ENCODE peak calls at places on chromosomes 4 and X, in five cellular contexts. E is keratinocyte, S is upper lobe of right lung, N is tibial nerve, G is fibroblast of lung. I is an unnamed sample. For H3K4me1, the result is how much of the 10 kb centered on the place peaks cover.

GRCh38 chr4:89762311-89762710 is 74.7 kb downstream of the SNCA start:
- DNase-seq in E (no peak), S (no peak), N (no peak), G (no peak), I (no peak)

GRCh38 chr4:185597532-185598188 is 62.4 kb upstream of the PDLIM3 start:
- DNase-seq in E (peak), S (peak), N (peak), G (peak), I (peak)

GRCh38 chr4:88159137-88159725 is 792 bp upstream of the ABCG2 start:
- DNase-seq in E (no peak), S (peak), N (no peak), G (no peak), I (no peak)

GRCh38 chrX:53681661-53682060 is 4.9 kb downstream of the HUWE1 start:
- DNase-seq in E (no peak), S (no peak), N (no peak), G (peak), I (no peak)

GRCh38 chr4:164440196-164440595 is 313.7 kb upstream of the SMIM31 start:
- DNase-seq in E (peak), S (no peak), N (no peak), G (peak), I (no peak)

GRCh38 chr4:73341454-73341853 is 62.6 kb upstream of the ALB start:
- DNase-seq in E (peak), S (no peak), N (no peak), G (peak), I (no peak)

GRCh38 chrX:109839694-109840358 is 106.8 kb upstream of the ACSL4 start:
- DNase-seq in E (no peak), S (peak), N (no peak), G (no peak), I (no peak)

GRCh38 chr4:182063651-182064050 is 179.6 kb upstream of the TENM3 start:
- DNase-seq in E (no peak), S (no peak), N (no peak), G (no peak), I (no peak)

GRCh38 chr4:11543710-11544109 is 115.0 kb upstream of the HS3ST1 start:
- DNase-seq in E (peak), S (no peak), N (no peak), G (peak), I (no peak)

GRCh38 chrX:120358687-120359086 is 3.2 kb upstream of the ATP1B4 start:
- DNase-seq in E (no peak), S (no peak), N (no peak), G (no peak), I (no peak)

GRCh38 chr4:76058888-76059426 is 15.6 kb upstream of the ART3 start:
- DNase-seq in E (no peak), S (no peak), N (no peak), G (no peak), I (no peak)

GRCh38 chrX:46218373-46218772 is 326.8 kb downstream of the ZNF674 start:
- DNase-seq in E (no peak), S (no peak), N (no peak), G (no peak), I (no peak)

DNA sequence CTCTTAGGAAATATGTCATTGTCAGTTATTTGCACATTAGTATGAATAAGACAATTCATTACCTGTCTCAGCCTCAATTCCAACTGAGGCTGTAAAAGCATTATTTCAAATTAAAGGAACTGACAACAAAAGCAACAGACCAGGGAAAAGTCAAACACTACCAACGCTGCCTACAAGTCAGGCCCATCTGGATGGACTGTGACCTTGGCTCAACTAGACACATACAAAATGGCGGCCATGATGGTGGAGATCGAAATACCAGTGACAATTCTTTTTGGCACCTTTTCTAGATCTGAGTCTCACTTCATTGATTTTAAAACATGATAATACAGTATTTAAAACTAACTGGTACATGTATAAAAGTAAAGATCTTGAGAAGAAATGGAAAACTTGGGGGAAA is 160.7 kb downstream of the DHX15 start:
- DNase-seq in E (no peak), S (no peak), N (no peak), G (no peak), I (no peak)
- H3K4me1 ChIP-seq in E (under half), S (under half), N (under half), G (under half), I (under half)

GRCh38 chr4:180669637-180670036 is 1573.6 kb upstream of the TENM3 start:
- DNase-seq in E (no peak), S (no peak), N (no peak), G (no peak), I (no peak)
- H3K4me1 ChIP-seq in E (under half), S (under half), N (under half), G (under half), I (under half)

DNA sequence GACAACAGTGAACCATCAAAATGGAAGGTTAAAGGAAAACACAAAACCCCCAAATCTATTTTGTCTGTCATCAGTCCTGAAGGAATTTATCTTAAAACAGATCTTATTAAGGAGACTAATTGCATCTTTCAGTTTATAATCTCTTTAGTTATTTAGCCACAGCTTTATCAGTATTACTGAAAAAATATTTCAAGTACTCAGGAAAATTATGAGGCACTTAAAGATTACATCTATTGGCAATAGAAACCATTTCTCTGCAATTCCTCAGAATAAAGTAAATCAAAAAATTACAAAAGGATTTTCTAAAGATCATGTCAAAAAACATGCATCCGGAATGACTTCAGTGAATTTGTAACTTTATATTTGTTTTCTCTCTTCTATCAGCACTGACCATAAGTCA is 35.2 kb downstream of the ANTXR2 start:
- DNase-seq in E (no peak), S (no peak), N (no peak), G (no peak), I (no peak)
- H3K4me1 ChIP-seq in E (under half), S (under half), N (half or more), G (under half), I (under half)

DNA sequence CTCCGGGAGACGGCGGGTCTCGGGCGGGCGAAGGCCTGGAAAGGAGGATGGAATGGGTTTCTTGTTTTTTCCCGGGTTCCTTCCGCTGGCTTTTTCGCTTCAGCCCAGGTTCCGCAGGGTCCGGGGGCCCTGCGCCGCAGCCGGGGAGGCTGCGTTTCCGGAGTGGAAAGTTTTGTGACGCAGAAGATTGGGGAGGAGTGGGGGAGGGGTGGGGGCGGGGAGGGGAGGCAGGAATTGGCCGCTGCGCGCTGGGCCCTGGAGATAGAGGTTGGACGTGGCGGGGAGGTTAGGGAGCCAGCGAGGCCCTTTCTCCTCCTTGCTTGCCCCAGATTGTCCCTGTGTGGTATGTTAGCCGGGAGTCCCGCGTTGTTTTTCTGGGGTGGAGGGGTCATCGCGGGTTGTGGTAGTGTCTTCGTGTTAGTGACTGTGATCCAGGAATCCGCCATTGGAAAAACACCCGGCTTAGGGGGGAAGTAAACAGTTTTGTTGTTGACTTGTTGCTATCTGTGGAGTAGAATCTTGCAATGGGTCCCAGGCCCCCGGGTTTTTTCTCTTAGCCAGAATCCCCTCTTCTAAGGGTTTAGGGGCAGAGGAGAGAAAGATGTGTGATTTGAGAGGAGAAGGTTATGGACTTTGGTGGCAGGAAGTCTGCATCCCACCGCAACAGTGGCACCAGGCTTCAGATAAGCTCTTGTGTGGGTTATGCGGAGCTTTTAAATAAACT is 1.1 kb downstream of the DDX3X start:
- DNase-seq in E (no peak), S (peak), N (peak), G (peak), I (peak)
- H3K4me1 ChIP-seq in E (under half), S (under half), N (under half), G (under half), I (under half)

DNA sequence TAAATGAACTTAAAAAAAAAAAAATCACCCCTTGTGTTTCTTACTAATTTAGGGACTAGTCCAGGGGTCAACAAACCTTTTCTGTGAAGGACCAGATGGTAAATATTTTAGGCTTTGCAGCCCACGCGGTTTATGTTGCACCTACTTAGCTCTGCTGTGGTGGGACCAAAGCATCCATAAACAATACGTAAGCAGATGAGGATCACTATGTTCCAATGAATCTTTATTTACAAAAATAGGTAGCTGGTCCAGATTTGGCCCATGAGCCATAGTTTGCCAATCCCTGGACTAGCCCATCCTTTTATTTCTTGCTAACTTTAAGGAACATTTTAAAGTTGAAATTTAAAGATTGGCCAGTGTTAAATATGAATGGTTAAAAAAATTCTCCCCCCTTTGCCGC is 95.3 kb downstream of the AFF1 start:
- DNase-seq in E (no peak), S (no peak), N (no peak), G (no peak), I (no peak)
- H3K4me1 ChIP-seq in E (under half), S (half or more), N (half or more), G (under half), I (under half)

DNA sequence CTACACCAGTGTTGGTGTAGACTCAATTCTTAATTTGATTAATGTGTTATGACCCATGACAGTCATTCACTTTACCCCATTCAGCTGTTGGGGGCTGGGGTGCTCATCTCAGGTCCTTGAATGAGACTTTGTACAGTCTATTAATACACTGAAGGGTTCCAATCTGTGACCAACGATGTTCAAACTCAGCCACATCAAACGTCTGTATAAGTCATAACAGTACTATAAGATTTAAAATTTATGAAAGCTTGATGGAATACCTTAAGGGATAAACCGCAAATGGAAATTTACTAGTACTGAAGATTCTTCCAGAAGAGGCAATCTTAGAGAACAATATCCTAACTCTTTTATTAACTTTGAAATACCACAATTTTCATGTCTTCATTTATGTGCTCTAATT is 33.7 kb downstream of the REST start:
- DNase-seq in E (no peak), S (no peak), N (no peak), G (no peak), I (no peak)
- H3K4me1 ChIP-seq in E (under half), S (under half), N (under half), G (under half), I (under half)

GRCh38 chrX:2897311-2897689 is 31.8 kb downstream of the ARSD start:
- DNase-seq in E (no peak), S (no peak), N (no peak), G (no peak), I (no peak)
- H3K4me1 ChIP-seq in E (under half), S (under half), N (under half), G (under half), I (under half)

GRCh38 chr4:1720163-1720983 is 750 bp downstream of the TMEM129 start:
- DNase-seq in E (no peak), S (peak), N (no peak), G (peak), I (peak)
- H3K4me1 ChIP-seq in E (under half), S (under half), N (under half), G (under half), I (under half)